ENCODE peak calls at places on chromosomes 13 and 19, in ten cellular contexts. V is CD8-positive, alpha-beta memory T cell; P is AG20443; X is NCI-H524; J is stimulated activated CD4-positive, alpha-beta T cell treated with anti-CD3 and anti-CD28 coated beads, Interleukin-15, amount 100 ng/mL, for 24 hours; T is activated CD8-positive, alpha-beta memory T cell treated with anti-CD3 and anti-CD28 coated beads for 48 hours; K is uterus; W is NCI-H345; Z is T-helper 9 cell; I is RKO. F is an unnamed sample.

GRCh38 chr19:16868423-16869130 is 20.2 kb upstream of the F2RL3 start:
- DNase-seq in V (no peak), P (no peak), X (no peak), J (no peak), T (no peak), K (no peak), W (no peak), Z (no peak), I (no peak), F (no peak)

GRCh38 chr19:35317464-35318043 is 11.4 kb upstream of the CD22 start:
- DNase-seq in V (no peak), P (no peak), X (no peak), J (no peak), T (no peak), K (no peak), W (no peak), Z (no peak), I (no peak), F (no peak)

GRCh38 chr13:61546413-61546812 is 130.8 kb upstream of the PCDH20 start:
- DNase-seq in V (no peak), P (no peak), X (no peak), J (no peak), T (no peak), K (no peak), W (no peak), Z (no peak), I (no peak), F (no peak)

GRCh38 chr19:18893573-18894253 is 2.2 kb downstream of the CERS1 start:
- DNase-seq in V (no peak), P (no peak), X (no peak), J (no peak), T (no peak), K (no peak), W (no peak), Z (no peak), I (no peak), F (no peak)

GRCh38 chr19:51396175-51396574 is 5.8 kb upstream of the C19orf84 start:
- DNase-seq in V (no peak), P (no peak), X (no peak), J (no peak), T (no peak), K (no peak), W (no peak), Z (no peak), I (no peak), F (no peak)

GRCh38 chr19:15450528-15450890 is 753 bp upstream of the WIZ start:
- DNase-seq in V (no peak), P (no peak), X (no peak), J (no peak), T (no peak), K (no peak), W (no peak), Z (no peak), I (no peak), F (no peak)

GRCh38 chr19:23795462-23795861 is 36.8 kb upstream of the ZNF681 start:
- DNase-seq in V (no peak), P (no peak), X (no peak), J (no peak), T (no peak), K (no peak), W (no peak), Z (no peak), I (no peak), F (no peak)

GRCh38 chr19:39499082-39499642 is 415 bp downstream of the DLL3 start:
- DNase-seq in V (no peak), P (no peak), X (peak), J (peak), T (no peak), K (no peak), W (peak), Z (no peak), I (no peak), F (no peak)

GRCh38 chr13:113938246-113938645 is 35.6 kb downstream of the C13orf46 start:
- DNase-seq in V (no peak), P (no peak), X (no peak), J (no peak), T (no peak), K (no peak), W (peak), Z (no peak), I (no peak), F (no peak)

GRCh38 chr13:27298849-27299248 is 28.2 kb downstream of the RASL11A start:
- DNase-seq in V (no peak), P (no peak), X (no peak), J (no peak), T (no peak), K (no peak), W (no peak), Z (no peak), I (no peak), F (no peak)

GRCh38 chr19:13262450-13262849 is 112.2 kb downstream of the IER2 start:
- DNase-seq in V (no peak), P (peak), X (peak), J (no peak), T (no peak), K (peak), W (no peak), Z (no peak), I (peak), F (no peak)

GRCh38 chr13:28658539-28658795 is 463 bp upstream of the POMP start:
- DNase-seq in V (no peak), P (peak), X (peak), J (no peak), T (no peak), K (no peak), W (no peak), Z (no peak), I (no peak), F (no peak)

GRCh38 chr13:25153736-25154135 is 18.4 kb downstream of the AMER2 start:
- DNase-seq in V (no peak), P (no peak), X (no peak), J (no peak), T (no peak), K (no peak), W (no peak), Z (no peak), I (no peak), F (no peak)

GRCh38 chr19:3580156-3580955 is 4.9 kb upstream of the GIPC3 start:
- DNase-seq in V (no peak), P (peak), X (no peak), J (no peak), T (no peak), K (no peak), W (no peak), Z (no peak), I (peak), F (no peak)

GRCh38 chr13:98874029-98874397 is 103.9 kb downstream of the DOCK9 start:
- DNase-seq in V (no peak), P (no peak), X (no peak), J (no peak), T (no peak), K (no peak), W (no peak), Z (no peak), I (no peak), F (no peak)

GRCh38 chr13:75993246-75993645 is 357.1 kb downstream of the LMO7 start:
- DNase-seq in V (no peak), P (no peak), X (no peak), J (no peak), T (no peak), K (no peak), W (no peak), Z (no peak), I (no peak), F (no peak)

GRCh38 chr19:1465191-1466016 is 13.6 kb downstream of the C19orf25 start:
- DNase-seq in V (no peak), P (peak), X (peak), J (peak), T (no peak), K (no peak), W (no peak), Z (no peak), I (no peak), F (no peak)

GRCh38 chr19:7434391-7434790 is 54.4 kb downstream of the PEX11G start:
- DNase-seq in V (no peak), P (no peak), X (peak), J (no peak), T (no peak), K (no peak), W (no peak), Z (no peak), I (no peak), F (no peak)

GRCh38 chr19:18357442-18358264 is 17.3 kb downstream of the PGPEP1 start:
- DNase-seq in V (no peak), P (no peak), X (no peak), J (no peak), T (no peak), K (no peak), W (no peak), Z (no peak), I (no peak), F (no peak)

GRCh38 chr19:47230122-47230920 is 678 bp downstream of the BBC3 start:
- DNase-seq in V (peak), P (peak), X (peak), J (peak), T (peak), K (peak), W (no peak), Z (peak), I (peak), F (peak)

GRCh38 chr13:30581582-30581981 is 36.1 kb upstream of the USPL1 start:
- DNase-seq in V (no peak), P (peak), X (peak), J (no peak), T (no peak), K (no peak), W (no peak), Z (no peak), I (peak), F (no peak)

GRCh38 chr13:50179977-50180376 is 164.7 kb downstream of the KCNRG start:
- DNase-seq in V (no peak), P (no peak), X (no peak), J (no peak), T (no peak), K (no peak), W (no peak), Z (no peak), I (no peak), F (no peak)

GRCh38 chr19:7480975-7481265 is 7.9 kb downstream of the PEX11G start:
- DNase-seq in V (no peak), P (no peak), X (no peak), J (no peak), T (no peak), K (no peak), W (no peak), Z (no peak), I (no peak), F (no peak)

GRCh38 chr13:40798380-40798779 is 9.0 kb downstream of the SLC25A15 start:
- DNase-seq in V (no peak), P (no peak), X (no peak), J (no peak), T (no peak), K (no peak), W (no peak), Z (no peak), I (no peak), F (no peak)

GRCh38 chr19:10852098-10852800 is 4.0 kb downstream of the C19orf38 start:
- DNase-seq in V (no peak), P (peak), X (no peak), J (no peak), T (no peak), K (no peak), W (no peak), Z (no peak), I (peak), F (no peak)

GRCh38 chr13:61954092-61954491 is 538.4 kb upstream of the PCDH20 start:
- DNase-seq in V (no peak), P (no peak), X (peak), J (no peak), T (no peak), K (no peak), W (peak), Z (no peak), I (peak), F (peak)

GRCh38 chr13:75908137-75908536 is 272.0 kb downstream of the LMO7 start:
- DNase-seq in V (no peak), P (no peak), X (peak), J (no peak), T (no peak), K (no peak), W (no peak), Z (no peak), I (no peak), F (no peak)

GRCh38 chr19:2034729-2035589 is 16.1 kb downstream of the MKNK2 start:
- DNase-seq in V (peak), P (peak), X (no peak), J (peak), T (no peak), K (no peak), W (no peak), Z (peak), I (no peak), F (no peak)

GRCh38 chr19:13023666-13024065 is 28.4 kb downstream of the NFIX start:
- DNase-seq in V (no peak), P (no peak), X (no peak), J (no peak), T (no peak), K (no peak), W (no peak), Z (no peak), I (no peak), F (no peak)

GRCh38 chr13:36028359-36028758 is 102.8 kb downstream of the DCLK1 start:
- DNase-seq in V (no peak), P (no peak), X (no peak), J (no peak), T (no peak), K (no peak), W (no peak), Z (no peak), I (no peak), F (no peak)

GRCh38 chr19:49441210-49441959 is at the start of gene SLC17A7:
- DNase-seq in V (peak), P (peak), X (peak), J (peak), T (no peak), K (peak), W (peak), Z (peak), I (no peak), F (no peak)

GRCh38 chr13:91630916-91631315 is 232.5 kb downstream of the GPC5 start:
- DNase-seq in V (no peak), P (no peak), X (no peak), J (no peak), T (no peak), K (no peak), W (no peak), Z (no peak), I (no peak), F (no peak)

GRCh38 chr13:38902551-38902950 is 88.1 kb downstream of the STOML3 start:
- DNase-seq in V (no peak), P (no peak), X (peak), J (no peak), T (no peak), K (no peak), W (peak), Z (no peak), I (no peak), F (no peak)

GRCh38 chr19:16914421-16914820 is 25.6 kb downstream of the F2RL3 start:
- DNase-seq in V (no peak), P (no peak), X (no peak), J (no peak), T (no peak), K (no peak), W (no peak), Z (no peak), I (no peak), F (no peak)

GRCh38 chr13:33911521-33911920 is 93.6 kb downstream of the RFC3 start:
- DNase-seq in V (no peak), P (no peak), X (no peak), J (no peak), T (no peak), K (no peak), W (no peak), Z (no peak), I (no peak), F (no peak)

GRCh38 chr19:1189419-1189818 is 15.4 kb upstream of the SBNO2 start:
- DNase-seq in V (peak), P (no peak), X (no peak), J (peak), T (no peak), K (no peak), W (no peak), Z (no peak), I (no peak), F (no peak)